ENCODE peak calls at places on chromosomes 12 and 14, in four cellular contexts. B is cardiac muscle cell, G is Peyer's patch, M is left lung. V is an unnamed sample.

GRCh38 chr14:63492391-63492790 is 50.8 kb downstream of the PPP2R5E start:
- DNase-seq in G (no peak), B (peak), M (no peak), V (no peak)

GRCh38 chr14:99069946-99070345 is 202.1 kb downstream of the BCL11B start:
- DNase-seq in M (no peak), G (no peak), B (no peak), V (no peak)

GRCh38 chr12:69655616-69656336 is 43.3 kb downstream of the BEST3 start:
- DNase-seq in G (no peak), B (peak), M (no peak), V (no peak)

GRCh38 chr12:119512772-119513497 is 80.6 kb upstream of the TMEM233 start:
- DNase-seq in B (peak), G (no peak), M (no peak), V (no peak)

GRCh38 chr14:105059035-105059916 is 6.0 kb downstream of the GPR132 start:
- DNase-seq in G (peak), B (no peak), M (peak), V (no peak)

GRCh38 chr12:24600996-24601395 is 347.9 kb downstream of the BCAT1 start:
- DNase-seq in B (peak), M (no peak), G (no peak), V (no peak)

GRCh38 chr12:51389302-51389999 is 1.8 kb downstream of the GALNT6 start:
- DNase-seq in M (no peak), G (peak), B (no peak), V (no peak)

GRCh38 chr12:89529738-89530137 is 3.9 kb upstream of the POC1B start:
- DNase-seq in B (peak), G (no peak), M (no peak), V (no peak)

GRCh38 chr12:14810953-14811483 is 3.0 kb downstream of the SMCO3 start:
- DNase-seq in B (peak), G (no peak), M (no peak), V (no peak)
- TF ChIP-seq CTCF in B (peak), G (no peak), M (no peak), V (peak)

DNA sequence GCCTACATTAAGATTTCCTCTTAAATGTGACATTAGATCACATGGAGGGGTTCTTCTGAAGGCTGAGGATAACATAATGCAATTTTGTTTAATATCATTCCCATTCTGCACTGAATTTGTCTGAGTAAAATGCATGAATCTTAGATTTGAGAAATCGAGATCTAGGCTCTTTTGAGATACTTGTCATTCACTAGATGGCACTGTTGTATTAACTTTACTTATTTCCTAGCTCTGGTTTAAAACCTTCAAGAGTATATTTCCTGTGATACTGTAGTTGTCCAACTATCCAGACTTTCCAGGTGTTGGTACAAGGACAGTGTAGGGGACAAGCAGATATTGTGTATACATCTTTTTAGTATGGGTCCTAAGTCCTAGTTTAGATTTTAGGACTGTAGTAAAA is 91.7 kb upstream of the SEL1L start:
- DNase-seq in B (peak), G (no peak), M (no peak), V (no peak)
- TF ChIP-seq CTCF in B (no peak), G (no peak), M (peak), V (peak)

GRCh38 chr12:128976120-128976519 is 122.8 kb downstream of the GLT1D1 start:
- DNase-seq in G (no peak), M (peak), B (no peak), V (no peak)
- TF ChIP-seq CTCF in G (no peak), M (peak), B (no peak), V (peak)

DNA sequence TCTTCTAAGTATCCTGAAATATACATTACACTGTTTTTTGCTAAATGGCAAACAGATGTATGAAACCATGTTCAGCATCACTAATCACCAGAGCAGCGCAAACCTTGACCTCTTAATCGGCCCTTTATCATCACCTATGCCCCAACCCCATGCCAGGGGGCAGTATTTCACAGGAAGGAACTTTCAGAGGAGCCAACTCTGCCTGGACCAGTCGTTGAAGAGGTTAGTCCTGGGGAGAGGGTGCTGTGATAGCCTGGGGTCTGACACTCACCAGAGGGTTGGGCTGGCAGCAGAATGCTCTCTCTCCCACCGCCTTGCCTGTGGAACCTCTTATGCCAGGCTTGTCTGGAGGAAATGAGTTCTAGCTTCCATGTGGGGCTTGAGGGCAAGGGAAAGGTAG is 411.7 kb downstream of the TMEM117 start:
- DNase-seq in G (no peak), M (no peak), B (no peak), V (no peak)
- TF ChIP-seq CTCF in G (no peak), M (no peak), B (no peak), V (peak)

GRCh38 chr12:86170051-86170450 is 86.1 kb downstream of the MGAT4C start:
- DNase-seq in G (no peak), B (no peak), M (no peak), V (no peak)
- TF ChIP-seq CTCF in G (no peak), B (no peak), M (no peak), V (no peak)

GRCh38 chr14:71554323-71554722 is 377.9 kb upstream of the RGS6 start:
- DNase-seq in G (no peak), B (no peak), M (no peak), V (no peak)

GRCh38 chr14:71551291-71551955 is 380.8 kb upstream of the RGS6 start:
- DNase-seq in M (no peak), B (peak), G (no peak), V (no peak)

GRCh38 chr14:71554959-71555612 is 377.1 kb upstream of the RGS6 start:
- DNase-seq in G (no peak), M (no peak), B (no peak), V (no peak)

GRCh38 chr14:71553779-71554178 is 378.4 kb upstream of the RGS6 start:
- DNase-seq in G (no peak), B (no peak), M (no peak), V (no peak)

GRCh38 chr14:71552809-71553208 is 379.4 kb upstream of the RGS6 start:
- DNase-seq in M (no peak), B (no peak), G (no peak), V (no peak)
- TF ChIP-seq CTCF in M (no peak), B (no peak), G (no peak), V (no peak)

GRCh38 chr12:19808371-19808770 is 369.1 kb downstream of the AEBP2 start:
- DNase-seq in B (no peak), G (no peak), M (no peak), V (no peak)
- TF ChIP-seq CTCF in B (no peak), G (no peak), M (no peak), V (no peak)

DNA sequence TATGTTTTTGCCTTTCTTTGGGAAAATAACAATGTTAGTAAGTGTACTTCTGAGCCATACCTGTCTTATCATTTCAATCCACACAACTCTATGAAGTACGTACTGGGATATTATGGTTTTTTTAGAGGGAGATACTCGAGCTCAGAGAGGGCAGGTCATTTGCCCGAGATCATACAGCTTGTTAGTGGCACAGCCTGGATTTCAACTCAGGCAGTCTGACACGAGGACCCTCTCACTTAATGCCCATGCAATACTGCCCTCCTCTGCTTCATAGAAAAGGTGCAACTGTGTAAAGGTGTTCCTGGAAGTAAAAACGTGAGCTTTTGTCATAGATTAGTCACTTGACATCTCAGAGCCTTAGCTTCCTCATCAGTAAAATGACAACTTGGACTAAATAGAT is 128.0 kb downstream of the NDUFA12 start:
- DNase-seq in G (no peak), M (no peak), B (peak), V (no peak)
- TF ChIP-seq CTCF in G (peak), M (no peak), B (no peak), V (peak)

GRCh38 chr12:27622436-27623185 is 73.6 kb upstream of the REP15 start:
- DNase-seq in M (no peak), G (no peak), B (no peak), V (no peak)
- TF ChIP-seq CTCF in M (no peak), G (no peak), B (no peak), V (no peak)

V was measured in type B pancreatic cell.